ENCODE peak calls at places on chromosomes 4 and X, in four cellular contexts. M is PC-9, Y is fibroblast of lung, Z is HepG2. I is an unnamed sample.

GRCh38 chr4:74258949-74259348 is 49.3 kb upstream of the EPGN start:
- DNase-seq in M (no peak), Y (peak), Z (no peak), I (no peak)

GRCh38 chrX:130118396-130118795 is 8.1 kb upstream of the ELF4 start:
- DNase-seq in M (peak), Y (peak), Z (no peak), I (no peak)

GRCh38 chr4:144709793-144710525 is 64.0 kb downstream of the HHIP start:
- DNase-seq in M (no peak), Y (no peak), Z (no peak), I (no peak)

GRCh38 chrX:46626566-46626965 is 53.0 kb downstream of the CHST7 start:
- DNase-seq in M (no peak), Y (no peak), Z (no peak), I (peak)

GRCh38 chr4:55032788-55033187 is 92.6 kb downstream of the KDR start:
- DNase-seq in M (peak), Y (peak), Z (no peak), I (no peak)

GRCh38 chr4:8688041-8688907 is 95.7 kb downstream of the CPZ start:
- DNase-seq in M (peak), Y (no peak), Z (no peak), I (no peak)

GRCh38 chr4:118941149-118941548 is 52.5 kb downstream of the SYNPO2 start:
- DNase-seq in M (no peak), Y (peak), Z (peak), I (no peak)

GRCh38 chr4:10529891-10530786 is 72.9 kb upstream of the ZNF518B start:
- DNase-seq in M (no peak), Y (peak), Z (no peak), I (no peak)

GRCh38 chr4:23710298-23710697 is 179.5 kb downstream of the PPARGC1A start:
- DNase-seq in M (no peak), Y (no peak), Z (no peak), I (no peak)

GRCh38 chrX:154419688-154420401 is 8.5 kb downstream of the TAFAZZIN start:
- DNase-seq in M (no peak), Y (no peak), Z (no peak), I (no peak)

GRCh38 chr4:103046416-103047290 is 27.1 kb upstream of the SLC9B1 start:
- DNase-seq in M (peak), Y (peak), Z (peak), I (peak)

GRCh38 chr4:120865985-120866384 is 56.5 kb downstream of the PRDM5 start:
- DNase-seq in M (no peak), Y (no peak), Z (no peak), I (peak)

GRCh38 chr4:20493761-20494353 is 206.4 kb upstream of the PACRGL start:
- DNase-seq in M (no peak), Y (peak), Z (no peak), I (no peak)

GRCh38 chr4:91037951-91038350 is 910.8 kb downstream of the CCSER1 start:
- DNase-seq in M (no peak), Y (no peak), Z (no peak), I (no peak)

GRCh38 chrX:123983240-123983639 is 21.7 kb downstream of the STAG2 start:
- DNase-seq in M (no peak), Y (no peak), Z (no peak), I (no peak)

GRCh38 chr4:10917475-10918103 is 233.0 kb upstream of the CLNK start:
- DNase-seq in M (no peak), Y (peak), Z (no peak), I (no peak)

GRCh38 chr4:139665690-139666529 is at the start of gene MGST2:
- DNase-seq in M (peak), Y (peak), Z (peak), I (peak)

GRCh38 chr4:42341518-42342026 is 55.7 kb upstream of the SHISA3 start:
- DNase-seq in M (no peak), Y (peak), Z (no peak), I (no peak)

GRCh38 chrX:24026403-24026801 is 584 bp downstream of the KLHL15 start:
- DNase-seq in M (no peak), Y (peak), Z (no peak), I (peak)

GRCh38 chrX:46849933-46850332 is 13.1 kb downstream of the RP2 start:
- DNase-seq in M (no peak), Y (no peak), Z (no peak), I (no peak)

GRCh38 chr4:113825272-113825671 is 63.7 kb upstream of the CAMK2D start:
- DNase-seq in M (no peak), Y (no peak), Z (no peak), I (peak)

GRCh38 chr4:140691369-140691768 is 64.8 kb downstream of the TBC1D9 start:
- DNase-seq in M (no peak), Y (peak), Z (peak), I (no peak)

GRCh38 chr4:151331276-151332042 is 6.1 kb upstream of the SH3D19 start:
- DNase-seq in M (peak), Y (no peak), Z (peak), I (no peak)

GRCh38 chr4:73862357-73862756 is 6.8 kb upstream of the CXCL1 start:
- DNase-seq in M (no peak), Y (peak), Z (no peak), I (no peak)

GRCh38 chrX:109533631-109534030 is 3.0 kb upstream of the NXT2 start:
- DNase-seq in M (no peak), Y (peak), Z (no peak), I (peak)

GRCh38 chr4:82429728-82430192 is 502 bp downstream of the HNRNPDL start:
- DNase-seq in M (no peak), Y (peak), Z (no peak), I (no peak)

GRCh38 chr4:169404959-169405358 is 134.2 kb upstream of the SH3RF1 start:
- DNase-seq in M (no peak), Y (no peak), Z (no peak), I (no peak)

GRCh38 chrX:41384041-41384705 is 50.2 kb downstream of the DDX3X start:
- DNase-seq in M (peak), Y (peak), Z (no peak), I (peak)

GRCh38 chrX:19350831-19351447 is 7.2 kb downstream of the PDHA1 start:
- DNase-seq in M (no peak), Y (no peak), Z (no peak), I (no peak)

GRCh38 chr4:85825937-85826678 is 351.2 kb downstream of the ARHGAP24 start:
- DNase-seq in M (no peak), Y (peak), Z (peak), I (no peak)

GRCh38 chrX:74450803-74451449 is 29.6 kb downstream of the SLC16A2 start:
- DNase-seq in M (no peak), Y (peak), Z (no peak), I (no peak)

GRCh38 chr4:87506974-87507701 is 22.0 kb downstream of the SPARCL1 start:
- DNase-seq in M (no peak), Y (peak), Z (no peak), I (no peak)

GRCh38 chrX:39336709-39337294 is 535.5 kb downstream of the MID1IP1 start:
- DNase-seq in M (no peak), Y (peak), Z (no peak), I (no peak)

GRCh38 chr4:176271749-176272148 is 2.7 kb upstream of the ASB5 start:
- DNase-seq in M (no peak), Y (peak), Z (no peak), I (no peak)
- H2AFZ ChIP-seq in M (no peak), Y (no peak), Z (no peak), I (no peak)

GRCh38 chr4:124529131-124529530 is 183.4 kb downstream of the ANKRD50 start:
- DNase-seq in M (no peak), Y (peak), Z (no peak), I (no peak)

GRCh38 chr4:124537971-124538370 is 174.6 kb downstream of the ANKRD50 start:
- DNase-seq in M (no peak), Y (no peak), Z (peak), I (no peak)

GRCh38 chr4:124530464-124531077 is 182.0 kb downstream of the ANKRD50 start:
- DNase-seq in M (no peak), Y (peak), Z (peak), I (no peak)

GRCh38 chr4:124534133-124534532 is 178.4 kb downstream of the ANKRD50 start:
- DNase-seq in M (no peak), Y (no peak), Z (no peak), I (no peak)

DNA sequence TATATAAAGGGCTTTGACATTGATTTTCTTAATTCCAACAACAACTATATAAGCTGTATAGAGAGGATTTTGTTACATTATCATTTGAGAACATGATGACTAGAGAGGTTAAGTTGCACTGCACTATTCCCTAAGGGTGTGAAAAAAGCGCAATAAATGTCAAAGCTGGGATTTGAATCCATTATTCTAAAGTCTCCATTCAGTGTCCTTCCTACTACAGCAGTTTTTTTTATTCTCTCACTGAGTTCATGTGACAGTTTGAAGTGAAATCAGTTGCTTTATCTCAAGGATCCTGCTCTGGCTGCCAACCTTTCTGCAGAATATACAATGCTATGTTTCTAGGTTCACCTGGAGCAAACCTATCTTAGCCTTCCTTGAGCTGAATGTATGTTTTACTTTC is 177.5 kb downstream of the ANKRD50 start:
- DNase-seq in M (no peak), Y (no peak), Z (no peak), I (no peak)
- H3K4me3 ChIP-seq in M (no peak), Y (no peak), Z (no peak), I (no peak)

DNA sequence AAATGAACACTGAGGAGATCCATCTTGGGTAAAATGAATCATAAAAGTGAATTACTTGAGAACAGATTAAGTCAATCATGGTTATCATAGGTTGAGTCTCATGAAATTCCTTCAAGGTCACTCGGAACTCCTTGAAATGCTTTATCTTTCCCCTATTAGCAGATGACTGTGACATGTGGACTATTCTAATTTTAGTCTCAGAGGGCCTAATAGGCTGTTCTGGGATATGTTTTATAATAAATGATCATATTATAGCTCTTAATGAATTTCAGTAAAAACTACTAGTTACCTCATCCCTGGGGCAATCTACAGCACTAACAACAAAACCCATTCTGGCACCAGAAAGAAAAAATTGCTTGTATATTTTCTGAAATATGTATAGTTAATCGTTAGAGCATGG is 44.7 kb downstream of the SPATA4 start:
- DNase-seq in M (no peak), Y (no peak), Z (no peak), I (no peak)
- H2AFZ ChIP-seq in M (no peak), Y (no peak), Z (no peak), I (no peak)

GRCh38 chr4:112287258-112287873 is 1.7 kb upstream of the TIFA start:
- DNase-seq in M (no peak), Y (no peak), Z (no peak), I (peak)
- H3K4me3 ChIP-seq in M (no peak), Y (no peak), Z (no peak), I (peak)

DNA sequence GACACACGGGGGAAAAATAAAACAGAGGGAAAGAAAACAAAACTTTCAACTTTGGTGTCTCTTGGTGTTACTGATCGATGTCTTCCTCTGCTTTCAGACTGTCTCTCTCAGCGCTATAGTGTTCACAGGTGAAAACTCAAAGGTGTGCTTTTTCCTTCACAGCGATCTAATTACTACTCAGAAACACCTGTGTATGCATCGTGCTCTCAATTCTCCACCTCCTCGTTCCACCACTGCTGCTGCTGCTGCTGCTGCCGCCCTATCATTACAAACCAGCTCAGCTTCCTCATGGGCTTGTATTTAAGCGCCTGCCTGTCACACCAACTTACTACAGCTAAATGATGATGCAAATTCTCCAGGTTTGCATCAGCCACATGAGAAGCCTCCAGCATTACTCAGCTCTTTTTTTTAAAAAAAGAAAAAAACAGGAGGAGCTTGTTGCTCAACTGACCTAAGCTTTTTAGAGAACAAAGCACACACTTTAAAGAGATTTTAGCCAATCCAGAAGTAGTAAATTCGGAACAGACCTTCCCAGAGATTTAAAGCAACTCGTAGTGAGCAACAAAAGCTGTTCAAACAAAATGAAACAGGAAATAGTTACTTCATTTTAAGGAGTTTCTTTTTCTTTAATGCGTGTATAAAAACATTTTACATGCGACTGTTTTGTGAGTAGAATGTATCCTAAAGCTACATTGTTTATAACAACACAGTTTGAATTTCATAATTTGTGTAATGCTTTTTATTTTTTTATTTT is at the start of gene SLC7A11:
- DNase-seq in M (peak), Y (peak), Z (peak), I (peak)
- H2AFZ ChIP-seq in M (peak), Y (peak), Z (peak), I (peak)